ENCODE peak calls at places on chromosome 2, in five cellular contexts. One of them, this sample, is unnamed.

GRCh38 chr2:231376857-231377256 is 18.7 kb upstream of the B3GNT7 start:
- DNase-seq in fibroblast of lung: no peak
- DNase-seq in NCI-H1092: no peak
- DNase-seq in stimulated activated CD4-positive, alpha-beta T cell treated with anti-CD3 and anti-CD28 coated beads, Interleukin-12 subunit alpha, Interleukin-12 subunit beta, amount 100 ng/mL, for 4 hours: no peak
- DNase-seq in midbrain: no peak
- DNase-seq in this sample: no peak

GRCh38 chr2:233113114-233113452 is 52.9 kb downstream of the INPP5D start:
- DNase-seq in fibroblast of lung: no peak
- DNase-seq in NCI-H1092: no peak
- DNase-seq in stimulated activated CD4-positive, alpha-beta T cell treated with anti-CD3 and anti-CD28 coated beads, Interleukin-12 subunit alpha, Interleukin-12 subunit beta, amount 100 ng/mL, for 4 hours: no peak
- DNase-seq in midbrain: no peak
- DNase-seq in this sample: no peak

GRCh38 chr2:148903946-148904345 is 28.9 kb downstream of the KIF5C start:
- DNase-seq in fibroblast of lung: no peak
- DNase-seq in NCI-H1092: no peak
- DNase-seq in stimulated activated CD4-positive, alpha-beta T cell treated with anti-CD3 and anti-CD28 coated beads, Interleukin-12 subunit alpha, Interleukin-12 subunit beta, amount 100 ng/mL, for 4 hours: no peak
- DNase-seq in midbrain: no peak
- DNase-seq in this sample: no peak

GRCh38 chr2:241199286-241199685 is 10.8 kb downstream of the ANO7 start:
- DNase-seq in fibroblast of lung: no peak
- DNase-seq in NCI-H1092: no peak
- DNase-seq in stimulated activated CD4-positive, alpha-beta T cell treated with anti-CD3 and anti-CD28 coated beads, Interleukin-12 subunit alpha, Interleukin-12 subunit beta, amount 100 ng/mL, for 4 hours: no peak
- DNase-seq in midbrain: no peak
- DNase-seq in this sample: no peak

GRCh38 chr2:58553937-58554336 is 312.8 kb upstream of the FANCL start:
- DNase-seq in fibroblast of lung: no peak
- DNase-seq in NCI-H1092: no peak
- DNase-seq in stimulated activated CD4-positive, alpha-beta T cell treated with anti-CD3 and anti-CD28 coated beads, Interleukin-12 subunit alpha, Interleukin-12 subunit beta, amount 100 ng/mL, for 4 hours: no peak
- DNase-seq in midbrain: peak; percentile 49
- DNase-seq in this sample: peak; percentile 65

GRCh38 chr2:204655626-204656025 is 110.4 kb downstream of the PARD3B start:
- DNase-seq in fibroblast of lung: peak; percentile 3
- DNase-seq in NCI-H1092: no peak
- DNase-seq in stimulated activated CD4-positive, alpha-beta T cell treated with anti-CD3 and anti-CD28 coated beads, Interleukin-12 subunit alpha, Interleukin-12 subunit beta, amount 100 ng/mL, for 4 hours: no peak
- DNase-seq in midbrain: no peak
- DNase-seq in this sample: no peak

GRCh38 chr2:88159955-88160415 is 10.2 kb upstream of the THNSL2 start:
- DNase-seq in fibroblast of lung: peak; percentile 45
- DNase-seq in NCI-H1092: peak; percentile 48
- DNase-seq in stimulated activated CD4-positive, alpha-beta T cell treated with anti-CD3 and anti-CD28 coated beads, Interleukin-12 subunit alpha, Interleukin-12 subunit beta, amount 100 ng/mL, for 4 hours: peak; percentile 33
- DNase-seq in midbrain: peak; percentile 85
- DNase-seq in this sample: peak; percentile 90

GRCh38 chr2:59237311-59237710 is 996.2 kb upstream of the FANCL start:
- DNase-seq in fibroblast of lung: no peak
- DNase-seq in NCI-H1092: no peak
- DNase-seq in stimulated activated CD4-positive, alpha-beta T cell treated with anti-CD3 and anti-CD28 coated beads, Interleukin-12 subunit alpha, Interleukin-12 subunit beta, amount 100 ng/mL, for 4 hours: no peak
- DNase-seq in midbrain: no peak
- DNase-seq in this sample: no peak

GRCh38 chr2:26668041-26668440 is 24.5 kb upstream of the KCNK3 start:
- DNase-seq in fibroblast of lung: no peak
- DNase-seq in NCI-H1092: no peak
- DNase-seq in stimulated activated CD4-positive, alpha-beta T cell treated with anti-CD3 and anti-CD28 coated beads, Interleukin-12 subunit alpha, Interleukin-12 subunit beta, amount 100 ng/mL, for 4 hours: no peak
- DNase-seq in midbrain: no peak
- DNase-seq in this sample: no peak

GRCh38 chr2:239002960-239003932 is 155.4 kb downstream of the TWIST2 start:
- DNase-seq in fibroblast of lung: peak; percentile 37
- DNase-seq in NCI-H1092: no peak
- DNase-seq in stimulated activated CD4-positive, alpha-beta T cell treated with anti-CD3 and anti-CD28 coated beads, Interleukin-12 subunit alpha, Interleukin-12 subunit beta, amount 100 ng/mL, for 4 hours: no peak
- DNase-seq in midbrain: no peak
- DNase-seq in this sample: no peak

GRCh38 chr2:146652311-146652710 is 1192.5 kb upstream of the ACVR2A start:
- DNase-seq in fibroblast of lung: peak; percentile 59
- DNase-seq in NCI-H1092: no peak
- DNase-seq in stimulated activated CD4-positive, alpha-beta T cell treated with anti-CD3 and anti-CD28 coated beads, Interleukin-12 subunit alpha, Interleukin-12 subunit beta, amount 100 ng/mL, for 4 hours: no peak
- DNase-seq in midbrain: no peak
- DNase-seq in this sample: no peak

GRCh38 chr2:226655871-226656270 is 143.7 kb downstream of the IRS1 start:
- DNase-seq in fibroblast of lung: peak; percentile 48
- DNase-seq in NCI-H1092: no peak
- DNase-seq in stimulated activated CD4-positive, alpha-beta T cell treated with anti-CD3 and anti-CD28 coated beads, Interleukin-12 subunit alpha, Interleukin-12 subunit beta, amount 100 ng/mL, for 4 hours: no peak
- DNase-seq in midbrain: no peak
- DNase-seq in this sample: no peak

GRCh38 chr2:126634273-126634861 is 21.6 kb upstream of the GYPC start:
- DNase-seq in fibroblast of lung: peak; percentile 1
- DNase-seq in NCI-H1092: no peak
- DNase-seq in stimulated activated CD4-positive, alpha-beta T cell treated with anti-CD3 and anti-CD28 coated beads, Interleukin-12 subunit alpha, Interleukin-12 subunit beta, amount 100 ng/mL, for 4 hours: peak; percentile 20
- DNase-seq in midbrain: no peak
- DNase-seq in this sample: no peak

GRCh38 chr2:239678186-239678490 is 277.3 kb upstream of the HDAC4 start:
- DNase-seq in fibroblast of lung: no peak
- DNase-seq in NCI-H1092: no peak
- DNase-seq in stimulated activated CD4-positive, alpha-beta T cell treated with anti-CD3 and anti-CD28 coated beads, Interleukin-12 subunit alpha, Interleukin-12 subunit beta, amount 100 ng/mL, for 4 hours: no peak
- DNase-seq in midbrain: no peak
- DNase-seq in this sample: no peak

GRCh38 chr2:233044974-233045535 is 12.6 kb downstream of the NEU2 start:
- DNase-seq in fibroblast of lung: no peak
- DNase-seq in NCI-H1092: no peak
- DNase-seq in stimulated activated CD4-positive, alpha-beta T cell treated with anti-CD3 and anti-CD28 coated beads, Interleukin-12 subunit alpha, Interleukin-12 subunit beta, amount 100 ng/mL, for 4 hours: no peak
- DNase-seq in midbrain: no peak
- DNase-seq in this sample: no peak

GRCh38 chr2:209875270-209875669 is 103.6 kb downstream of the UNC80 start:
- DNase-seq in fibroblast of lung: no peak
- DNase-seq in NCI-H1092: no peak
- DNase-seq in stimulated activated CD4-positive, alpha-beta T cell treated with anti-CD3 and anti-CD28 coated beads, Interleukin-12 subunit alpha, Interleukin-12 subunit beta, amount 100 ng/mL, for 4 hours: no peak
- DNase-seq in midbrain: no peak
- DNase-seq in this sample: no peak

GRCh38 chr2:2484301-2484700 is 153.2 kb upstream of the MYT1L start:
- DNase-seq in fibroblast of lung: no peak
- DNase-seq in NCI-H1092: no peak
- DNase-seq in stimulated activated CD4-positive, alpha-beta T cell treated with anti-CD3 and anti-CD28 coated beads, Interleukin-12 subunit alpha, Interleukin-12 subunit beta, amount 100 ng/mL, for 4 hours: no peak
- DNase-seq in midbrain: no peak
- DNase-seq in this sample: no peak

GRCh38 chr2:225326969-225327368 is 72.5 kb upstream of the NYAP2 start:
- DNase-seq in fibroblast of lung: no peak
- DNase-seq in NCI-H1092: no peak
- DNase-seq in stimulated activated CD4-positive, alpha-beta T cell treated with anti-CD3 and anti-CD28 coated beads, Interleukin-12 subunit alpha, Interleukin-12 subunit beta, amount 100 ng/mL, for 4 hours: no peak
- DNase-seq in midbrain: no peak
- DNase-seq in this sample: no peak

GRCh38 chr2:189327879-189328351 is 113.4 kb upstream of the WDR75 start:
- DNase-seq in fibroblast of lung: peak; percentile 76
- DNase-seq in NCI-H1092: no peak
- DNase-seq in stimulated activated CD4-positive, alpha-beta T cell treated with anti-CD3 and anti-CD28 coated beads, Interleukin-12 subunit alpha, Interleukin-12 subunit beta, amount 100 ng/mL, for 4 hours: no peak
- DNase-seq in midbrain: no peak
- DNase-seq in this sample: no peak

GRCh38 chr2:154706660-154707059 is 8.2 kb downstream of the KCNJ3 start:
- DNase-seq in fibroblast of lung: no peak
- DNase-seq in NCI-H1092: no peak
- DNase-seq in stimulated activated CD4-positive, alpha-beta T cell treated with anti-CD3 and anti-CD28 coated beads, Interleukin-12 subunit alpha, Interleukin-12 subunit beta, amount 100 ng/mL, for 4 hours: no peak
- DNase-seq in midbrain: no peak
- DNase-seq in this sample: no peak

GRCh38 chr2:55358451-55358850 is 61.2 kb downstream of the CCDC88A start:
- DNase-seq in fibroblast of lung: no peak
- DNase-seq in NCI-H1092: no peak
- DNase-seq in stimulated activated CD4-positive, alpha-beta T cell treated with anti-CD3 and anti-CD28 coated beads, Interleukin-12 subunit alpha, Interleukin-12 subunit beta, amount 100 ng/mL, for 4 hours: no peak
- DNase-seq in midbrain: no peak
- DNase-seq in this sample: no peak

GRCh38 chr2:24045511-24046508 is 1.4 kb downstream of the WDCP start:
- DNase-seq in fibroblast of lung: no peak
- DNase-seq in NCI-H1092: no peak
- DNase-seq in stimulated activated CD4-positive, alpha-beta T cell treated with anti-CD3 and anti-CD28 coated beads, Interleukin-12 subunit alpha, Interleukin-12 subunit beta, amount 100 ng/mL, for 4 hours: no peak
- DNase-seq in midbrain: no peak
- DNase-seq in this sample: no peak

GRCh38 chr2:221969087-221969829 is 329.5 kb downstream of the PAX3 start:
- DNase-seq in fibroblast of lung: peak; percentile 40
- DNase-seq in NCI-H1092: peak; percentile 4
- DNase-seq in stimulated activated CD4-positive, alpha-beta T cell treated with anti-CD3 and anti-CD28 coated beads, Interleukin-12 subunit alpha, Interleukin-12 subunit beta, amount 100 ng/mL, for 4 hours: no peak
- DNase-seq in midbrain: peak; percentile 45
- DNase-seq in this sample: peak; percentile 49

GRCh38 chr2:39435254-39435653 is 1.8 kb downstream of the MAP4K3 start:
- DNase-seq in fibroblast of lung: peak; percentile 32
- DNase-seq in NCI-H1092: no peak
- DNase-seq in stimulated activated CD4-positive, alpha-beta T cell treated with anti-CD3 and anti-CD28 coated beads, Interleukin-12 subunit alpha, Interleukin-12 subunit beta, amount 100 ng/mL, for 4 hours: no peak
- DNase-seq in midbrain: peak; percentile 47
- DNase-seq in this sample: peak; percentile 58

This sample was measured in pons.